ENCODE peak calls at places on chromosomes 2 and 18, in six cellular contexts. One of them, this sample, is unnamed.

GRCh38 chr2:230925443-230925878 is 419 bp upstream of the GPR55 start:
- DNase-seq in psoas muscle: no peak
- DNase-seq in A549: no peak
- DNase-seq in A673: no peak
- DNase-seq in foreskin fibroblast: no peak
- DNase-seq in glutamatergic neuron: no peak
- DNase-seq in this sample: no peak

GRCh38 chr2:37984589-37984988 is 59.5 kb downstream of the RMDN2 start:
- DNase-seq in foreskin fibroblast: peak; percentile 41
- DNase-seq in glutamatergic neuron: no peak
- DNase-seq in A549: no peak
- DNase-seq in psoas muscle: no peak
- DNase-seq in A673: no peak
- DNase-seq in this sample: no peak

GRCh38 chr2:237885931-237886701 is 26.7 kb downstream of the RAMP1 start:
- DNase-seq in A549: no peak
- DNase-seq in A673: no peak
- DNase-seq in glutamatergic neuron: no peak
- DNase-seq in foreskin fibroblast: no peak
- DNase-seq in psoas muscle: peak; percentile 86
- DNase-seq in this sample: no peak

GRCh38 chr2:55949211-55949610 is 25.6 kb upstream of the EFEMP1 start:
- DNase-seq in foreskin fibroblast: no peak
- DNase-seq in A673: no peak
- DNase-seq in glutamatergic neuron: no peak
- DNase-seq in psoas muscle: no peak
- DNase-seq in A549: no peak
- DNase-seq in this sample: no peak

GRCh38 chr2:85731606-85732005 is 22.2 kb upstream of the ATOH8 start:
- DNase-seq in A673: no peak
- DNase-seq in A549: no peak
- DNase-seq in glutamatergic neuron: no peak
- DNase-seq in foreskin fibroblast: no peak
- DNase-seq in psoas muscle: no peak
- DNase-seq in this sample: no peak

GRCh38 chr2:127707890-127708648 is 6.8 kb downstream of the SFT2D3 start:
- DNase-seq in A673: peak; percentile 58
- DNase-seq in foreskin fibroblast: no peak
- DNase-seq in glutamatergic neuron: no peak
- DNase-seq in psoas muscle: no peak
- DNase-seq in A549: no peak
- DNase-seq in this sample: no peak

GRCh38 chr2:57842531-57842930 is 204.1 kb upstream of the VRK2 start:
- DNase-seq in psoas muscle: no peak
- DNase-seq in A673: no peak
- DNase-seq in glutamatergic neuron: no peak
- DNase-seq in A549: no peak
- DNase-seq in foreskin fibroblast: peak; percentile 35
- DNase-seq in this sample: no peak

GRCh38 chr18:3261035-3261392 is 919 bp upstream of the MYL12B start:
- DNase-seq in A549: no peak
- DNase-seq in glutamatergic neuron: no peak
- DNase-seq in psoas muscle: no peak
- DNase-seq in foreskin fibroblast: peak; percentile 41
- DNase-seq in A673: no peak
- DNase-seq in this sample: no peak

GRCh38 chr2:120825370-120826259 is 89.9 kb downstream of the GLI2 start:
- DNase-seq in A673: peak; percentile 70
- DNase-seq in psoas muscle: peak; percentile 86
- DNase-seq in foreskin fibroblast: peak; percentile 95
- DNase-seq in glutamatergic neuron: peak; percentile 32
- DNase-seq in A549: no peak
- DNase-seq in this sample: no peak

GRCh38 chr2:102112271-102112670 is 30.3 kb upstream of the IL1R1 start:
- DNase-seq in A673: no peak
- DNase-seq in foreskin fibroblast: no peak
- DNase-seq in psoas muscle: no peak
- DNase-seq in glutamatergic neuron: no peak
- DNase-seq in A549: no peak
- DNase-seq in this sample: no peak

GRCh38 chr2:22290293-22290692 is 1094.7 kb upstream of the KLHL29 start:
- DNase-seq in foreskin fibroblast: no peak
- DNase-seq in psoas muscle: no peak
- DNase-seq in A673: no peak
- DNase-seq in glutamatergic neuron: no peak
- DNase-seq in A549: no peak
- DNase-seq in this sample: no peak

GRCh38 chr18:13131241-13131640 is 87.3 kb upstream of the LDLRAD4 start:
- DNase-seq in foreskin fibroblast: peak; percentile 22
- DNase-seq in glutamatergic neuron: no peak
- DNase-seq in psoas muscle: no peak
- DNase-seq in A549: no peak
- DNase-seq in A673: no peak
- DNase-seq in this sample: no peak

GRCh38 chr2:239704737-239705136 is 303.9 kb upstream of the HDAC4 start:
- DNase-seq in psoas muscle: no peak
- DNase-seq in glutamatergic neuron: no peak
- DNase-seq in A549: no peak
- DNase-seq in A673: no peak
- DNase-seq in foreskin fibroblast: no peak
- DNase-seq in this sample: no peak

GRCh38 chr2:1051585-1051984 is 100.9 kb downstream of the SNTG2 start:
- DNase-seq in A673: no peak
- DNase-seq in glutamatergic neuron: peak; percentile 45
- DNase-seq in psoas muscle: no peak
- DNase-seq in foreskin fibroblast: no peak
- DNase-seq in A549: no peak
- DNase-seq in this sample: no peak

GRCh38 chr2:1049691-1050090 is 99.0 kb downstream of the SNTG2 start:
- DNase-seq in psoas muscle: no peak
- DNase-seq in foreskin fibroblast: peak; percentile 88
- DNase-seq in glutamatergic neuron: no peak
- DNase-seq in A673: no peak
- DNase-seq in A549: no peak
- DNase-seq in this sample: no peak

GRCh38 chr2:1052671-1053270 is 102.1 kb downstream of the SNTG2 start:
- DNase-seq in glutamatergic neuron: no peak
- DNase-seq in psoas muscle: no peak
- DNase-seq in A673: no peak
- DNase-seq in A549: no peak
- DNase-seq in foreskin fibroblast: peak; percentile 30
- DNase-seq in this sample: no peak

GRCh38 chr2:1053781-1054180 is 103.1 kb downstream of the SNTG2 start:
- DNase-seq in foreskin fibroblast: no peak
- DNase-seq in A673: no peak
- DNase-seq in psoas muscle: no peak
- DNase-seq in A549: no peak
- DNase-seq in glutamatergic neuron: no peak
- DNase-seq in this sample: no peak

GRCh38 chr2:1051075-1051474 is 100.4 kb downstream of the SNTG2 start:
- DNase-seq in foreskin fibroblast: peak; percentile 37
- DNase-seq in A673: peak; percentile 22
- DNase-seq in psoas muscle: no peak
- DNase-seq in glutamatergic neuron: no peak
- DNase-seq in A549: no peak
- DNase-seq in this sample: no peak
- TF ChIP-seq CTCF in foreskin fibroblast: peak; percentile 5
- TF ChIP-seq CTCF in A673: peak; percentile 51
- TF ChIP-seq CTCF in psoas muscle: no peak
- TF ChIP-seq CTCF in glutamatergic neuron: peak; percentile 55
- TF ChIP-seq CTCF in A549: no peak
- TF ChIP-seq CTCF in this sample: peak; percentile 23

GRCh38 chr2:27025861-27026851 is 6.6 kb upstream of the TMEM214 start:
- DNase-seq in glutamatergic neuron: no peak
- DNase-seq in foreskin fibroblast: no peak
- DNase-seq in A673: no peak
- DNase-seq in A549: no peak
- DNase-seq in psoas muscle: no peak
- DNase-seq in this sample: no peak

GRCh38 chr2:27024812-27025211 is 8.0 kb upstream of the TMEM214 start:
- DNase-seq in glutamatergic neuron: no peak
- DNase-seq in A549: no peak
- DNase-seq in foreskin fibroblast: no peak
- DNase-seq in psoas muscle: no peak
- DNase-seq in A673: no peak
- DNase-seq in this sample: no peak

GRCh38 chr2:27025281-27025800 is 7.4 kb upstream of the TMEM214 start:
- DNase-seq in foreskin fibroblast: no peak
- DNase-seq in psoas muscle: peak; percentile 45
- DNase-seq in A549: no peak
- DNase-seq in glutamatergic neuron: no peak
- DNase-seq in A673: no peak
- DNase-seq in this sample: no peak

GRCh38 chr2:27023740-27024139 is 9.0 kb upstream of the TMEM214 start:
- DNase-seq in foreskin fibroblast: no peak
- DNase-seq in A549: no peak
- DNase-seq in A673: no peak
- DNase-seq in psoas muscle: no peak
- DNase-seq in glutamatergic neuron: no peak
- DNase-seq in this sample: no peak

GRCh38 chr2:27024188-27024587 is 8.6 kb upstream of the TMEM214 start:
- DNase-seq in A549: peak; percentile 50
- DNase-seq in psoas muscle: peak; percentile 56
- DNase-seq in A673: no peak
- DNase-seq in glutamatergic neuron: peak; percentile 52
- DNase-seq in foreskin fibroblast: no peak
- DNase-seq in this sample: peak; percentile 67
- TF ChIP-seq CTCF in A549: peak; percentile 40
- TF ChIP-seq CTCF in psoas muscle: no peak
- TF ChIP-seq CTCF in A673: peak; percentile 17
- TF ChIP-seq CTCF in glutamatergic neuron: peak; percentile 15
- TF ChIP-seq CTCF in foreskin fibroblast: no peak
- TF ChIP-seq CTCF in this sample: peak; percentile 56

GRCh38 chr2:104945866-104946265 is 92.0 kb downstream of the POU3F3 start:
- DNase-seq in A673: no peak
- DNase-seq in psoas muscle: no peak
- DNase-seq in glutamatergic neuron: no peak
- DNase-seq in foreskin fibroblast: no peak
- DNase-seq in A549: no peak
- DNase-seq in this sample: no peak

GRCh38 chr2:104939570-104940235 is 85.8 kb downstream of the POU3F3 start:
- DNase-seq in psoas muscle: no peak
- DNase-seq in glutamatergic neuron: no peak
- DNase-seq in A673: peak; percentile 61
- DNase-seq in A549: no peak
- DNase-seq in foreskin fibroblast: no peak
- DNase-seq in this sample: no peak

GRCh38 chr2:104945211-104945610 is 91.3 kb downstream of the POU3F3 start:
- DNase-seq in glutamatergic neuron: no peak
- DNase-seq in foreskin fibroblast: no peak
- DNase-seq in A673: no peak
- DNase-seq in psoas muscle: no peak
- DNase-seq in A549: no peak
- DNase-seq in this sample: no peak

GRCh38 chr2:104944495-104944894 is 90.6 kb downstream of the POU3F3 start:
- DNase-seq in glutamatergic neuron: no peak
- DNase-seq in psoas muscle: no peak
- DNase-seq in A673: peak; percentile 32
- DNase-seq in foreskin fibroblast: peak; percentile 14
- DNase-seq in A549: peak; percentile 3
- DNase-seq in this sample: peak; percentile 45
- TF ChIP-seq CTCF in glutamatergic neuron: no peak
- TF ChIP-seq CTCF in psoas muscle: no peak
- TF ChIP-seq CTCF in A673: peak; percentile 56
- TF ChIP-seq CTCF in foreskin fibroblast: peak; percentile 5
- TF ChIP-seq CTCF in A549: peak; percentile 51
- TF ChIP-seq CTCF in this sample: peak; percentile 46

GRCh38 chr2:72819501-72819900 is 6.3 kb downstream of the EXOC6B start:
- DNase-seq in glutamatergic neuron: no peak
- DNase-seq in A673: no peak
- DNase-seq in psoas muscle: no peak
- DNase-seq in foreskin fibroblast: no peak
- DNase-seq in A549: no peak
- DNase-seq in this sample: no peak

GRCh38 chr2:72809095-72809494 is 16.7 kb downstream of the EXOC6B start:
- DNase-seq in foreskin fibroblast: no peak
- DNase-seq in glutamatergic neuron: no peak
- DNase-seq in A549: no peak
- DNase-seq in A673: no peak
- DNase-seq in psoas muscle: no peak
- DNase-seq in this sample: no peak

GRCh38 chr2:72815655-72816268 is 10.1 kb downstream of the EXOC6B start:
- DNase-seq in A673: peak; percentile 26
- DNase-seq in A549: no peak
- DNase-seq in psoas muscle: no peak
- DNase-seq in foreskin fibroblast: peak; percentile 18
- DNase-seq in glutamatergic neuron: no peak
- DNase-seq in this sample: peak; percentile 34

GRCh38 chr2:72810165-72810564 is 15.7 kb downstream of the EXOC6B start:
- DNase-seq in psoas muscle: no peak
- DNase-seq in A673: no peak
- DNase-seq in A549: no peak
- DNase-seq in foreskin fibroblast: no peak
- DNase-seq in glutamatergic neuron: no peak
- DNase-seq in this sample: no peak

GRCh38 chr2:72813841-72814240 is 12.0 kb downstream of the EXOC6B start:
- DNase-seq in foreskin fibroblast: peak; percentile 61
- DNase-seq in A549: no peak
- DNase-seq in psoas muscle: no peak
- DNase-seq in A673: no peak
- DNase-seq in glutamatergic neuron: no peak
- DNase-seq in this sample: no peak
- TF ChIP-seq CTCF in foreskin fibroblast: no peak
- TF ChIP-seq CTCF in A549: no peak
- TF ChIP-seq CTCF in psoas muscle: no peak
- TF ChIP-seq CTCF in A673: no peak
- TF ChIP-seq CTCF in glutamatergic neuron: no peak
- TF ChIP-seq CTCF in this sample: no peak

DNA sequence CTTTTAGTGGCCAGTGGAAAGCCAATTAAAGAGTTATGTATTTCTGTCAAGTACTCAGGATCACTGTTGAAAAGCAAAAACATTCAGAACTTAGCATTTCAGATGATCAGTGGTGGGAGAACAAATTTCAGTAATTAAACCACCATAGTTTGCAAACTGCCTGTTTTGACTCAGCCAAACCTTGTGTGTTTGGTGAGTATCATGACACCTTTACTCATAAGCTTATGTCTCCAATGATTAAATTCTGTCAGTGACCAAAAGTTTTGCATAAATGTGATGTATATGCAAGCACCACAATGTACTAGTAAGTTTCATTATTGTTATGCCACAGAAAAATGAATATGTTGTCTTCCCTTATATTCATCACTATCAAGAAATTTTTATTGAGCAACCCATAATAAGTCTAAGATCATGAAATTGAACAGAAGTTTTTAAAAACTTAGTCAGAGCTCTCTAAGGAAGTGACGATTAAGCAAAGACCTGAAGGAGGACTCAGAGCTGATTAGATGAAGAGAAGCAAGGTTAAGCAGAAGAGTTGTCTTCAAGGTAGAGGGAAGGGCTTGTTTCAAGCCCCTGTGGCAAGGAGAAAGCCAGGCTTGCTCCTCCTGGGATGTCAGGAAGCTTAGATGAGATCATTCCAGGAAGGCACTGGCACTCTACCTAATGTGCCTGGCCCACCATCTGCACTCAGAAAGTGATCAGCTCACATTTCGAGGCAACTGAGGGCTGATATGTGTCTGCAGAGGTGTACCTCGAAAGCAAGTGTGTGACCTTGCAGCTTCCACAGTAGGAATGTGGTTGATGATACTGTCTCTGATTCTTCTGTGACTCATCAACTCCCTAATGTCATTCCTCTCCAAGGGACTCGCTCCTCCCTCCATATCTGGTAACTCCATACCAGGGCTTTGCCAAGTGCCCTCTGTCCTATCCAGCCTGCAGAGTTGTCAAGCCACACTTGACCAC is 54.7 kb downstream of the KCTD18 start:
- DNase-seq in A673: peak; percentile 22
- DNase-seq in glutamatergic neuron: no peak
- DNase-seq in A549: no peak
- DNase-seq in psoas muscle: no peak
- DNase-seq in foreskin fibroblast: peak; percentile 70
- DNase-seq in this sample: no peak
- TF ChIP-seq CTCF in A673: no peak
- TF ChIP-seq CTCF in glutamatergic neuron: no peak
- TF ChIP-seq CTCF in A549: no peak
- TF ChIP-seq CTCF in psoas muscle: no peak
- TF ChIP-seq CTCF in foreskin fibroblast: no peak
- TF ChIP-seq CTCF in this sample: no peak